ENCODE peak calls at places on chromosomes 7 and 10, in four cellular contexts. G is H9, V is tibial artery, O is left ventricle myocardium inferior. S is an unnamed sample.

GRCh38 chr10:93566435-93567276 is at the start of gene FFAR4:
- DNase-seq in G (peak; percentile 64), V (peak; percentile 43), O (peak; percentile 45), S (peak; percentile 80)

GRCh38 chr10:31142026-31142425 is 110.4 kb upstream of the ZNF438 start:
- DNase-seq in G (no peak), V (no peak), O (no peak), S (no peak)

GRCh38 chr7:107327986-107328569 is 141.8 kb upstream of the GPR22 start:
- DNase-seq in G (no peak), V (no peak), O (no peak), S (no peak)

GRCh38 chr10:71975891-71976725 is 11.9 kb downstream of the CHST3 start:
- DNase-seq in G (no peak), V (peak; percentile 67), O (no peak), S (peak; percentile 39)

GRCh38 chr10:97061423-97061822 is 124.3 kb downstream of the SLIT1 start:
- DNase-seq in G (no peak), V (no peak), O (no peak), S (no peak)

GRCh38 chr7:47266131-47266706 is 315.7 kb downstream of the TNS3 start:
- DNase-seq in G (peak; percentile 68), V (peak; percentile 48), O (peak; percentile 44), S (peak; percentile 76)

GRCh38 chr10:89879121-89879520 is 177.7 kb downstream of the KIF20B start:
- DNase-seq in G (no peak), V (no peak), O (no peak), S (no peak)

GRCh38 chr7:45625067-45625466 is 50.9 kb downstream of the ADCY1 start:
- DNase-seq in G (no peak), V (no peak), O (no peak), S (no peak)

GRCh38 chr10:86205086-86205760 is 161.4 kb downstream of the GRID1 start:
- DNase-seq in G (no peak), V (no peak), O (no peak), S (no peak)

GRCh38 chr7:44674381-44674780 is 68.0 kb downstream of the OGDH start:
- DNase-seq in G (no peak), V (no peak), O (no peak), S (no peak)

GRCh38 chr10:17088118-17088806 is 41.3 kb downstream of the CUBN start:
- DNase-seq in G (no peak), V (no peak), O (no peak), S (no peak)

GRCh38 chr7:21960922-21961321 is 15.2 kb upstream of the CDCA7L start:
- DNase-seq in G (no peak), V (no peak), O (no peak), S (no peak)

GRCh38 chr7:51366930-51367613 is 50.5 kb upstream of the COBL start:
- DNase-seq in G (peak; percentile 78), V (no peak), O (no peak), S (no peak)

GRCh38 chr10:123651421-123652047 is 14.6 kb upstream of the GPR26 start:
- DNase-seq in G (peak; percentile 21), V (no peak), O (no peak), S (no peak)

GRCh38 chr10:50469778-50470193 is 154.0 kb downstream of the SGMS1 start:
- DNase-seq in G (no peak), V (no peak), O (no peak), S (no peak)

GRCh38 chr10:75417522-75417927 is 13.9 kb upstream of the LRMDA start:
- DNase-seq in G (peak; percentile 92), V (no peak), O (no peak), S (no peak)

GRCh38 chr7:41107938-41108448 is 594.9 kb downstream of the INHBA start:
- DNase-seq in G (no peak), V (no peak), O (no peak), S (no peak)

GRCh38 chr10:69807696-69808095 is 6.0 kb downstream of the COL13A1 start:
- DNase-seq in G (no peak), V (no peak), O (no peak), S (no peak)

GRCh38 chr7:78039791-78040776 is 241.5 kb downstream of the PHTF2 start:
- DNase-seq in G (peak; percentile 81), V (peak; percentile 26), O (peak; percentile 19), S (peak; percentile 36)

GRCh38 chr10:110919971-110920881 is 822 bp downstream of the SHOC2 start:
- DNase-seq in G (peak; percentile 43), V (peak; percentile 28), O (no peak), S (peak; percentile 64)

GRCh38 chr10:14701466-14701865 is 73.2 kb downstream of the FAM107B start:
- DNase-seq in G (no peak), V (no peak), O (no peak), S (no peak)

GRCh38 chr10:92590623-92591549 is 2.0 kb upstream of the KIF11 start:
- DNase-seq in G (peak; percentile 71), V (peak; percentile 56), O (peak; percentile 39), S (peak; percentile 67)

GRCh38 chr10:20888620-20889337 is 8.3 kb downstream of the NEBL start:
- DNase-seq in G (no peak), V (no peak), O (no peak), S (no peak)

GRCh38 chr10:93152136-93152535 is 78.4 kb downstream of the CYP26A1 start:
- DNase-seq in G (no peak), V (no peak), O (no peak), S (no peak)

GRCh38 chr10:124081547-124082140 is 11.8 kb downstream of the CHST15 start:
- DNase-seq in G (no peak), V (no peak), O (no peak), S (no peak)

GRCh38 chr7:4745971-4746919 is 29.2 kb upstream of the AP5Z1 start:
- DNase-seq in G (no peak), V (no peak), O (no peak), S (no peak)

GRCh38 chr10:105188737-105189463 is 547.8 kb downstream of the SORCS3 start:
- DNase-seq in G (no peak), V (no peak), O (no peak), S (no peak)

GRCh38 chr7:127413326-127413725 is 20.8 kb upstream of the ZNF800 start:
- DNase-seq in G (no peak), V (no peak), O (no peak), S (no peak)

GRCh38 chr10:131424836-131425506 is 113.5 kb upstream of the TCERG1L start:
- DNase-seq in G (no peak), V (no peak), O (no peak), S (no peak)

GRCh38 chr10:28367865-28368541 is 65.1 kb upstream of the MPP7 start:
- DNase-seq in G (no peak), V (peak; percentile 41), O (peak; percentile 16), S (peak; percentile 41)

GRCh38 chr7:140146574-140146973 is 30.2 kb downstream of the KDM7A start:
- DNase-seq in G (no peak), V (no peak), O (no peak), S (no peak)

GRCh38 chr7:157602156-157602555 is 265.4 kb downstream of the DNAJB6 start:
- DNase-seq in G (no peak), V (no peak), O (no peak), S (no peak)

GRCh38 chr7:125555921-125556320 is 626.3 kb upstream of the POT1 start:
- DNase-seq in G (no peak), V (no peak), O (no peak), S (no peak)

GRCh38 chr10:132862485-132863420 is 76.8 kb upstream of the NKX6-2 start:
- DNase-seq in G (peak; percentile 32), V (no peak), O (peak; percentile 13), S (peak; percentile 10)
- H3K4me1 ChIP-seq in G (no peaks in the 10 kb centered on the region), V (no peaks in the 10 kb centered on the region), O (no peaks in the 10 kb centered on the region), S (no peaks in the 10 kb centered on the region)

GRCh38 chr7:28178537-28178936 is 2.1 kb downstream of the JAZF1 start:
- DNase-seq in G (no peak), V (no peak), O (no peak), S (no peak)
- H3K4me1 ChIP-seq in G (peaks cover 16% of the 10 kb centered on the region), V (no peaks in the 10 kb centered on the region), O (peaks cover 74% of the 10 kb centered on the region), S (peaks cover 4% of the 10 kb centered on the region)

GRCh38 chr10:119283387-119283786 is 76.0 kb downstream of the GRK5 start:
- DNase-seq in G (no peak), V (no peak), O (no peak), S (no peak)
- H3K4me1 ChIP-seq in G (no peaks in the 10 kb centered on the region), V (no peaks in the 10 kb centered on the region), O (peaks cover 100% of the 10 kb centered on the region), S (peaks cover 2% of the 10 kb centered on the region)

DNA sequence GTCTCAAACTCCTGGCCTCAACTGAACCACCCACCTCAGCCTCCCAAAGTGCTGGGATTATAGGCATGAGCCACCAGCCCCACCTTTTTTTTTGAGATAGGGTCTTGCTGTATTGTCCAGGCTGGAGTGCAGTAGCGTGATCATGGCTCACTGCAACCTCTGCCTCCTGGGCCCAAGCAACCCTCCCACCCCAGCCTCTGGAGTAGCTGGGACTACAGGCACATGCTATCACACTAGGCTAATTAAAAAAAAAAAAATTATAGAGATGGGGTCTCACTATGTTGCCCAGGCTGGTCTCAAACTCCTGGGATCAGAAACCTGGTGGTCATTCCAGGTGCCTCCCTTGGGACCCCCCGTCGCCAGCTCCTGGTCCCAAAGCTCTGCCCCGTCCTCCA is 25.0 kb downstream of the GTF2IRD1 start:
- DNase-seq in G (no peak), V (no peak), O (no peak), S (no peak)
- H3K4me1 ChIP-seq in G (peaks cover 4% of the 10 kb centered on the region), V (peaks cover 15% of the 10 kb centered on the region), O (peaks cover 72% of the 10 kb centered on the region), S (peaks cover 35% of the 10 kb centered on the region)

GRCh38 chr7:113394856-113395255 is 276.5 kb upstream of the SMIM30 start:
- DNase-seq in G (peak; percentile 86), V (no peak), O (no peak), S (no peak)
- H3K4me1 ChIP-seq in G (peaks cover 9% of the 10 kb centered on the region), V (no peaks in the 10 kb centered on the region), O (no peaks in the 10 kb centered on the region), S (no peaks in the 10 kb centered on the region)

GRCh38 chr10:114520453-114520852 is 116.2 kb upstream of the AFAP1L2 start:
- DNase-seq in G (no peak), V (no peak), O (no peak), S (no peak)

GRCh38 chr10:114519756-114520288 is 115.5 kb upstream of the AFAP1L2 start:
- DNase-seq in G (no peak), V (no peak), O (no peak), S (peak; percentile 51)

GRCh38 chr10:114518401-114519305 is 114.4 kb upstream of the AFAP1L2 start:
- DNase-seq in G (no peak), V (no peak), O (no peak), S (no peak)

GRCh38 chr10:114517681-114518250 is 113.5 kb upstream of the AFAP1L2 start:
- DNase-seq in G (no peak), V (no peak), O (no peak), S (no peak)

DNA sequence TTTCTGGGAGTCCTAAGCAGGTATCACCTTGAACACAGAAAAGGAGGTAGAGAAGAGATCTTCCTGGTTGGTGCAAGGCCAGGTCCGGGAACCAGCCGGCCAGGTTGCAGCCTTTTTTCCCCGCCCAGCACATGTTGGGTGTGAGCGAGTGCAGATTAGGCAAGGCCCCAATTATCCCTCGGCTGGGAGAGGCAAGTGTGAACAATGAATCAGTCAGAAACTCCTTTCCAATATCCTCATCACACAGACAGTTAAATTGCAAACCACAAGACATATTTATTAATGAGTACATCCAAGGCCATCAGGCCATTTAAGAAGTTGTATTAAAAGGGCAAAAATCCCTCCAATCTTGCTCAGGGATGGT is 115.0 kb upstream of the AFAP1L2 start:
- DNase-seq in G (no peak), V (peak; percentile 55), O (no peak), S (peak; percentile 91)
- H3K4me1 ChIP-seq in G (peaks cover 6% of the 10 kb centered on the region), V (no peaks in the 10 kb centered on the region), O (peaks cover 100% of the 10 kb centered on the region), S (peaks cover 48% of the 10 kb centered on the region)

S was measured in mucosa of descending colon.